ENCODE peak calls at places on chromosomes 5 and 9, in five cellular contexts. One of them, this sample, is unnamed.

GRCh38 chr5:147382776-147383175 is 127.1 kb downstream of the DPYSL3 start:
- DNase-seq in psoas muscle: no peak
- DNase-seq in H9: no peak
- DNase-seq in AG04450: no peak
- DNase-seq in GM12865: no peak
- DNase-seq in this sample: no peak

GRCh38 chr5:180637962-180638680 is 11.3 kb downstream of the FLT4 start:
- DNase-seq in psoas muscle: peak
- DNase-seq in H9: no peak
- DNase-seq in AG04450: no peak
- DNase-seq in GM12865: no peak
- DNase-seq in this sample: no peak

GRCh38 chr9:96491079-96491879 is 41.3 kb downstream of the HABP4 start:
- DNase-seq in psoas muscle: no peak
- DNase-seq in H9: no peak
- DNase-seq in AG04450: peak
- DNase-seq in GM12865: no peak
- DNase-seq in this sample: no peak

GRCh38 chr9:124616961-124617360 is 109.8 kb upstream of the NR5A1 start:
- DNase-seq in psoas muscle: no peak
- DNase-seq in H9: no peak
- DNase-seq in AG04450: no peak
- DNase-seq in GM12865: no peak
- DNase-seq in this sample: no peak

GRCh38 chr5:54651482-54652076 is 134.0 kb downstream of the SNX18 start:
- DNase-seq in psoas muscle: peak
- DNase-seq in H9: no peak
- DNase-seq in AG04450: no peak
- DNase-seq in GM12865: no peak
- DNase-seq in this sample: no peak

GRCh38 chr5:98248949-98249348 is 524.5 kb upstream of the RGMB start:
- DNase-seq in psoas muscle: no peak
- DNase-seq in H9: no peak
- DNase-seq in AG04450: peak
- DNase-seq in GM12865: no peak
- DNase-seq in this sample: no peak

GRCh38 chr9:16385590-16386578 is 484.6 kb downstream of the BNC2 start:
- DNase-seq in psoas muscle: no peak
- DNase-seq in H9: no peak
- DNase-seq in AG04450: no peak
- DNase-seq in GM12865: no peak
- DNase-seq in this sample: no peak

GRCh38 chr5:111703662-111704061 is 53.3 kb downstream of the NREP start:
- DNase-seq in psoas muscle: no peak
- DNase-seq in H9: no peak
- DNase-seq in AG04450: no peak
- DNase-seq in GM12865: peak
- DNase-seq in this sample: peak

GRCh38 chr5:95081500-95082355 is 203.2 kb downstream of the MCTP1 start:
- DNase-seq in psoas muscle: no peak
- DNase-seq in H9: no peak
- DNase-seq in AG04450: peak
- DNase-seq in GM12865: peak
- DNase-seq in this sample: peak

GRCh38 chr5:158108177-158108576 is 249.2 kb upstream of the CLINT1 start:
- DNase-seq in psoas muscle: no peak
- DNase-seq in H9: no peak
- DNase-seq in AG04450: no peak
- DNase-seq in GM12865: no peak
- DNase-seq in this sample: no peak

GRCh38 chr5:108345541-108346171 is 36.2 kb downstream of the FBXL17 start:
- DNase-seq in psoas muscle: no peak
- DNase-seq in H9: no peak
- DNase-seq in AG04450: peak
- DNase-seq in GM12865: peak
- DNase-seq in this sample: peak

GRCh38 chr9:90872835-90873294 is 71.2 kb downstream of the SYK start:
- DNase-seq in psoas muscle: no peak
- DNase-seq in H9: no peak
- DNase-seq in AG04450: no peak
- DNase-seq in GM12865: no peak
- DNase-seq in this sample: no peak

GRCh38 chr9:90871327-90871935 is 69.8 kb downstream of the SYK start:
- DNase-seq in psoas muscle: no peak
- DNase-seq in H9: no peak
- DNase-seq in AG04450: no peak
- DNase-seq in GM12865: no peak
- DNase-seq in this sample: no peak

GRCh38 chr9:90873422-90873821 is 71.8 kb downstream of the SYK start:
- DNase-seq in psoas muscle: no peak
- DNase-seq in H9: no peak
- DNase-seq in AG04450: no peak
- DNase-seq in GM12865: no peak
- DNase-seq in this sample: no peak

GRCh38 chr9:90870646-90871326 is 69.2 kb downstream of the SYK start:
- DNase-seq in psoas muscle: no peak
- DNase-seq in H9: no peak
- DNase-seq in AG04450: no peak
- DNase-seq in GM12865: peak
- DNase-seq in this sample: peak

GRCh38 chr9:90874194-90874593 is 72.6 kb downstream of the SYK start:
- DNase-seq in psoas muscle: no peak
- DNase-seq in H9: no peak
- DNase-seq in AG04450: no peak
- DNase-seq in GM12865: no peak
- DNase-seq in this sample: no peak
- TF ChIP-seq CTCF in psoas muscle: no peak
- TF ChIP-seq CTCF in H9: peak
- TF ChIP-seq CTCF in AG04450: no peak
- TF ChIP-seq CTCF in GM12865: peak
- TF ChIP-seq CTCF in this sample: no peak

GRCh38 chr9:90665072-90665471 is 22.4 kb upstream of the DIRAS2 start:
- DNase-seq in psoas muscle: no peak
- DNase-seq in H9: peak
- DNase-seq in AG04450: no peak
- DNase-seq in GM12865: peak
- DNase-seq in this sample: no peak
- TF ChIP-seq CTCF in psoas muscle: no peak
- TF ChIP-seq CTCF in H9: peak
- TF ChIP-seq CTCF in AG04450: no peak
- TF ChIP-seq CTCF in GM12865: no peak
- TF ChIP-seq CTCF in this sample: no peak

GRCh38 chr5:127577458-127577857 is 60.0 kb downstream of the PRRC1 start:
- DNase-seq in psoas muscle: no peak
- DNase-seq in H9: no peak
- DNase-seq in AG04450: no peak
- DNase-seq in GM12865: no peak
- DNase-seq in this sample: no peak

GRCh38 chr5:127571314-127571713 is 53.9 kb downstream of the PRRC1 start:
- DNase-seq in psoas muscle: no peak
- DNase-seq in H9: no peak
- DNase-seq in AG04450: no peak
- DNase-seq in GM12865: peak
- DNase-seq in this sample: peak

GRCh38 chr5:127574852-127575679 is 57.6 kb downstream of the PRRC1 start:
- DNase-seq in psoas muscle: no peak
- DNase-seq in H9: no peak
- DNase-seq in AG04450: no peak
- DNase-seq in GM12865: no peak
- DNase-seq in this sample: no peak

GRCh38 chr5:127571732-127572131 is 54.3 kb downstream of the PRRC1 start:
- DNase-seq in psoas muscle: no peak
- DNase-seq in H9: no peak
- DNase-seq in AG04450: no peak
- DNase-seq in GM12865: no peak
- DNase-seq in this sample: no peak

GRCh38 chr5:127572930-127573329 is 55.5 kb downstream of the PRRC1 start:
- DNase-seq in psoas muscle: no peak
- DNase-seq in H9: no peak
- DNase-seq in AG04450: no peak
- DNase-seq in GM12865: peak
- DNase-seq in this sample: peak
- TF ChIP-seq CTCF in psoas muscle: no peak
- TF ChIP-seq CTCF in H9: peak
- TF ChIP-seq CTCF in AG04450: peak
- TF ChIP-seq CTCF in GM12865: no peak
- TF ChIP-seq CTCF in this sample: no peak

DNA sequence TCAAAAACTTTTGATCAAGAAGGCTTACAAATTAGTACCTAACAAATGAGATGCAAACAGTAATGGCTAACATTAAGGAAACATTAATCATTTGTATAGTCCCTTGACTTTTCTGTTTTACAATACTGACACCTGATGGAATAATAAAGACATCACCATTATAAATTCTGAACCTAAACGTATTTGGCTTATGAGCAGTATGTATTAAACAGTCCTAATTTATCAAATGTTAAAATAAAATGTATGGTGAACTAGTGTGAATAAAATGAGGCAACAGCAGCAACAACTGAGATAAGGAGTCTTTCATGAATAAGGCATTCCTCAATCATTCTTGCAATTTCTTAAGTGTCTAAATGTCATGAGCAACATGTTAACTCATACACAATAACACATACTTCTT is 6.0 kb downstream of the PUM3 start:
- DNase-seq in psoas muscle: no peak
- DNase-seq in H9: no peak
- DNase-seq in AG04450: no peak
- DNase-seq in GM12865: no peak
- DNase-seq in this sample: no peak
- TF ChIP-seq CTCF in psoas muscle: peak
- TF ChIP-seq CTCF in H9: no peak
- TF ChIP-seq CTCF in AG04450: no peak
- TF ChIP-seq CTCF in GM12865: no peak
- TF ChIP-seq CTCF in this sample: no peak

GRCh38 chr5:142542906-142543305 is 143.0 kb downstream of the FGF1 start:
- DNase-seq in psoas muscle: no peak
- DNase-seq in H9: no peak
- DNase-seq in AG04450: no peak
- DNase-seq in GM12865: no peak
- DNase-seq in this sample: no peak

GRCh38 chr5:142543951-142544753 is 141.7 kb downstream of the FGF1 start:
- DNase-seq in psoas muscle: no peak
- DNase-seq in H9: no peak
- DNase-seq in AG04450: no peak
- DNase-seq in GM12865: no peak
- DNase-seq in this sample: no peak

GRCh38 chr5:142539154-142539740 is 146.6 kb downstream of the FGF1 start:
- DNase-seq in psoas muscle: no peak
- DNase-seq in H9: no peak
- DNase-seq in AG04450: no peak
- DNase-seq in GM12865: no peak
- DNase-seq in this sample: no peak

GRCh38 chr5:142537938-142538337 is 148.0 kb downstream of the FGF1 start:
- DNase-seq in psoas muscle: no peak
- DNase-seq in H9: no peak
- DNase-seq in AG04450: no peak
- DNase-seq in GM12865: no peak
- DNase-seq in this sample: no peak

GRCh38 chr5:142540774-142541466 is 145.0 kb downstream of the FGF1 start:
- DNase-seq in psoas muscle: peak
- DNase-seq in H9: no peak
- DNase-seq in AG04450: no peak
- DNase-seq in GM12865: no peak
- DNase-seq in this sample: no peak
- TF ChIP-seq CTCF in psoas muscle: no peak
- TF ChIP-seq CTCF in H9: no peak
- TF ChIP-seq CTCF in AG04450: no peak
- TF ChIP-seq CTCF in GM12865: no peak
- TF ChIP-seq CTCF in this sample: no peak

GRCh38 chr5:131635755-131636479 is 888 bp upstream of the RAPGEF6 start:
- DNase-seq in psoas muscle: no peak
- DNase-seq in H9: no peak
- DNase-seq in AG04450: no peak
- DNase-seq in GM12865: peak
- DNase-seq in this sample: no peak

GRCh38 chr5:131633830-131634229 is 1.2 kb downstream of the RAPGEF6 start:
- DNase-seq in psoas muscle: no peak
- DNase-seq in H9: no peak
- DNase-seq in AG04450: no peak
- DNase-seq in GM12865: peak
- DNase-seq in this sample: no peak

GRCh38 chr5:131637694-131638093 is 2.7 kb upstream of the RAPGEF6 start:
- DNase-seq in psoas muscle: no peak
- DNase-seq in H9: no peak
- DNase-seq in AG04450: no peak
- DNase-seq in GM12865: no peak
- DNase-seq in this sample: no peak

GRCh38 chr5:131634666-131634995 is 398 bp downstream of the RAPGEF6 start:
- DNase-seq in psoas muscle: peak
- DNase-seq in H9: peak
- DNase-seq in AG04450: no peak
- DNase-seq in GM12865: peak
- DNase-seq in this sample: no peak

DNA sequence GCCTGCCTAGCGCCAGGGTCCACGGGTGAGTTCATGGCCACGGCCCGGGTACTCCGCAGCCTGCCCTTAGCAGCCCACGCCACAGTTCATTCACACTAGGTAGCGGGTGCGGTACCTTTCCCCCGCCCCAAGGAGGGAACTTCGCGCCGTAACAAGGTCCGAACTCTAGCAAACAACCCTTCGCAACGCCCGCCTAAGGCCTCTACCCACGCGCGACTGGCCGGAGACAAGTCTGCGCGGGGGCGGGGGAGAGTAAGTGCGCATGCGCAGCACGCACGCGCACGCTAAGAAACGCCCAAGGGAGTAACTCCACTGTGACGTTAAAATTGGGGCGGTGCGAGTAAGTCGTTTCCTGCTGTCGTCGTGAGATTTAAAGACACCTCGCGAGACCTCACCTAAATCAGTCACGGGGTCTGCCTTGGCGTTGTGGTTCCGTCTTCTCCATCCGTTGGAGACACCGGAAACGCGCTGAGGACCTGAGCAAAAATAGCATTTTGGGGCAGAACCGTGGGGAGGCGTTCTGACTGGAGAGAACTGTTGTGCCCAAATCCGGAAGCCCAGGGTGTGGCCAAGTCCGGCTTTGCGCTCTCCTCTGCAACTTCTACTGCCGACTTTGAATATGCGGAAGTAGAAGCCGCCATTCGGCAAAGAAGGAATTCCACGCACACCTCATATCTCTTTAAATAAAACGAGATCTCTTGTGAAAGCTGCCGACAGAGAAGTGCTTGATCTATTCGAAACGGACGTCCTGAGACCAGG is at the start of gene RAPGEF6:
- DNase-seq in psoas muscle: peak
- DNase-seq in H9: peak
- DNase-seq in AG04450: peak
- DNase-seq in GM12865: peak
- DNase-seq in this sample: peak
- TF ChIP-seq CTCF in psoas muscle: no peak
- TF ChIP-seq CTCF in H9: no peak
- TF ChIP-seq CTCF in AG04450: no peak
- TF ChIP-seq CTCF in GM12865: peak
- TF ChIP-seq CTCF in this sample: no peak

GRCh38 chr5:17190799-17191391 is 26.5 kb upstream of the BASP1 start:
- DNase-seq in psoas muscle: no peak
- DNase-seq in H9: no peak
- DNase-seq in AG04450: no peak
- DNase-seq in GM12865: no peak
- DNase-seq in this sample: no peak
- TF ChIP-seq CTCF in psoas muscle: no peak
- TF ChIP-seq CTCF in H9: peak
- TF ChIP-seq CTCF in AG04450: no peak
- TF ChIP-seq CTCF in GM12865: no peak
- TF ChIP-seq CTCF in this sample: no peak

This sample was measured in GM13976.